ENCODE peak calls at places on chromosome 1, in ten cellular contexts. D is HFF-Myc, A is GM13977, X is endothelial cell, S is tibial nerve, T is cardiac fibroblast, Z is epithelial cell of proximal tubule, N is testis, O is type B pancreatic cell, G is SK-N-SH. V is an unnamed sample.

GRCh38 chr1:93775224-93775623 is 93.6 kb upstream of the BCAR3 start:
- DNase-seq in D (no peak), A (no peak), X (no peak), S (no peak), T (no peak), Z (no peak), N (no peak), O (no peak), G (no peak), V (no peak)

GRCh38 chr1:222880586-222880985 is 65.7 kb downstream of the DISP1 start:
- DNase-seq in D (no peak), A (no peak), X (no peak), S (no peak), T (peak; percentile 50), Z (peak; percentile 29), N (no peak), O (no peak), G (no peak), V (no peak)

GRCh38 chr1:224704409-224704735 is 88.3 kb downstream of the CNIH3 start:
- DNase-seq in D (no peak), A (no peak), X (no peak), S (no peak), T (no peak), Z (no peak), N (no peak), O (no peak), G (no peak), V (no peak)

GRCh38 chr1:39332291-39332690 is 127.8 kb downstream of the MACF1 start:
- DNase-seq in D (no peak), A (no peak), X (no peak), S (no peak), T (peak; percentile 5), Z (no peak), N (no peak), O (no peak), G (no peak), V (no peak)

GRCh38 chr1:117512728-117513321 is 93.0 kb upstream of the TENT5C start:
- DNase-seq in D (no peak), A (no peak), X (no peak), S (no peak), T (peak; percentile 44), Z (no peak), N (no peak), O (no peak), G (no peak), V (no peak)

GRCh38 chr1:225879521-225880209 is 2.5 kb downstream of the TMEM63A start:
- DNase-seq in D (no peak), A (no peak), X (no peak), S (no peak), T (no peak), Z (no peak), N (no peak), O (no peak), G (no peak), V (no peak)

GRCh38 chr1:1050577-1051052 is 23.5 kb downstream of the RNF223 start:
- DNase-seq in D (no peak), A (no peak), X (no peak), S (no peak), T (no peak), Z (no peak), N (peak; percentile 82), O (no peak), G (no peak), V (no peak)

GRCh38 chr1:202967684-202968281 is 726 bp upstream of the CYB5R1 start:
- DNase-seq in D (no peak), A (peak; percentile 52), X (peak; percentile 18), S (no peak), T (no peak), Z (no peak), N (no peak), O (no peak), G (peak; percentile 37), V (no peak)

GRCh38 chr1:10724948-10725852 is 71.2 kb downstream of the CASZ1 start:
- DNase-seq in D (peak; percentile 66), A (no peak), X (no peak), S (no peak), T (peak; percentile 58), Z (no peak), N (peak; percentile 24), O (no peak), G (peak; percentile 97), V (no peak)

GRCh38 chr1:206651958-206652890 is 16.9 kb downstream of the DYRK3 start:
- DNase-seq in D (no peak), A (no peak), X (no peak), S (no peak), T (no peak), Z (no peak), N (no peak), O (no peak), G (no peak), V (no peak)
- TF ChIP-seq CTCF in D (no peak), A (no peak), X (no peak), S (no peak), T (no peak), Z (no peak), N (no peak), O (no peak), G (no peak), V (no peak)

DNA sequence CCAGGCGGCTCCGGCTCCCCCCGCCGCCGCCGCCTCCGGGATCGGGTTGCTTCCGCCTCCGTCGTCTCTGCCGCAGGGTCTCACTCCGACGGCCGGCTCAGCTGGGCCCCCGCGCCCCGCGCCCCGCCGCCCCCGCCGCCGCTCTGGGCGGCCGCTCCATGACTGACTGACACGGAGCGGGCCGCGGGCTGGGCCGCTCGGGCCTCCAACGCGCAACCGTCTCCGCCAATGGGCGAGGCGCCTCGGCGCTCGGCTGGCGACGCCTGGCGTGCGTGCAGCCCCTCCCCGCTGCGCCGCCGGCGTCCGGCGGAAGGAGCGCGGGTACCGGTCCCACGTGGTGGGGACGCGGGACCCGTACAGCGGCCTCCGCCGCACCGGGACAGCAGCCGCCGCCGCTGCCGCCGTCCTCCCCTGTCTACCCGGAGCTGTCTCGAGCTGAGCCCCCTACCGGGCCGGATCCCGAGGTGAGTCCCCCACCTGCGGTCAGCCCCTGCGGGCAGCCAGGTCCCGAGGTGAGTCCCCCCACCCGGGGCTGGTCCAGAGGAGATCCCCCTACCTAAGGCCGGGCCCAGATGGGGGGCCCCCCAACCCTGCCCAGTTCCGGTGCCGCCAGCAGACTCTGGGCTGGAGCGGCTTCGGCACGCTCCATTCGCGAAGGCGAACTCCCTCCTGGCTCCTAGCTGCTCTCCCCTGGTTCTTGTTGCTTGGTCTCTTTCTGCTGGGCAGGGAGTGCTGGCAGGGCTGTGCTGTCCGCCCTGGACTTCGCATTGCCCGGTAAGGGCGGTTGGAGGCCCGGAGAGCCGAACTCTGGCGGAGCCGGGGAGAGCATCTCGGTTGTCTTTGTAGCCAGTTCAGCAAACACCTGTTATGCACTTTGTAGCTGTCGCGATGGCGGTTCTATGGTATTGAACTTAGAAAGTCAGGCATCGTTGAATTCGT is at the start of the genes TAF5L and URB2:
- DNase-seq in D (peak; percentile 41), A (peak; percentile 98), X (peak; percentile 87), S (peak; percentile 52), T (peak; percentile 91), Z (no peak), N (peak; percentile 88), O (peak; percentile 94), G (peak; percentile 97), V (peak; percentile 88)
- TF ChIP-seq CTCF in D (no peak), A (no peak), X (peak; percentile 24), S (no peak), T (no peak), Z (no peak), N (no peak), O (no peak), G (no peak), V (no peak)

DNA sequence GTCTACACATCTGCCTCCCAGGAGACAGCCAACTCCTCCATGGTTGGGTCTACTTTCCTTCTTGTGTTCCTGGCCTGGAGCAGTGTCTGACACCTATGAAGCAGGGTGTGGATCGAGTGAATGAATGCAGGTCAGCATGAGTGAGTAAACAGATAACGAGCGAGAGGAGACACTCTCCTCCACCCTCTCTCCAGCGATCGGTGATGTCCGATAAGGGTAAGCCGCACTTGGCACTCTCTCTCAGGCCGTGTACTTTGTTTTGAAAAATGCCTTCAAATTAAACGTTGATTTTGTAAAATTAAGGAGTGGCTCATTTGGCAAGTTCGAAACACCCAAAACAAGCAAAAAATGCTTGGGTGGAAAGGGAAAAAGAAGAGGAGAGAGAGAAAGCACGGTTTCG is 43.8 kb upstream of the DMRTB1 start:
- DNase-seq in D (no peak), A (no peak), X (no peak), S (no peak), T (no peak), Z (no peak), N (no peak), O (no peak), G (no peak), V (no peak)
- TF ChIP-seq CTCF in D (no peak), A (no peak), X (no peak), S (no peak), T (no peak), Z (no peak), N (no peak), O (no peak), G (no peak), V (no peak)

GRCh38 chr1:77282187-77282865 is 507 bp downstream of the AK5 start:
- DNase-seq in D (no peak), A (peak; percentile 53), X (peak; percentile 37), S (no peak), T (peak; percentile 44), Z (no peak), N (no peak), O (no peak), G (no peak), V (peak; percentile 38)
- TF ChIP-seq CTCF in D (no peak), A (no peak), X (no peak), S (no peak), T (no peak), Z (no peak), N (no peak), O (no peak), G (no peak), V (no peak)

GRCh38 chr1:160428053-160428452 is 27.7 kb downstream of the VANGL2 start:
- DNase-seq in D (no peak), A (no peak), X (no peak), S (no peak), T (no peak), Z (no peak), N (no peak), O (no peak), G (no peak), V (no peak)
- TF ChIP-seq CTCF in D (no peak), A (no peak), X (no peak), S (no peak), T (no peak), Z (no peak), N (no peak), O (no peak), G (no peak), V (no peak)